ENCODE peak calls at places on chromosome 9, in six cellular contexts. One of them, this sample, is unnamed.

GRCh38 chr9:134288731-134289130 is 37.5 kb upstream of the RXRA start:
- DNase-seq in lower lobe of right lung: peak
- DNase-seq in SJCRH30: no peak
- DNase-seq in thyroid gland: no peak
- DNase-seq in hepatocyte: no peak
- DNase-seq in left ventricle myocardium inferior: peak
- DNase-seq in this sample: no peak

GRCh38 chr9:92947268-92948031 is at the start of gene FGD3:
- DNase-seq in lower lobe of right lung: no peak
- DNase-seq in SJCRH30: peak
- DNase-seq in thyroid gland: peak
- DNase-seq in hepatocyte: peak
- DNase-seq in left ventricle myocardium inferior: no peak
- DNase-seq in this sample: peak

GRCh38 chr9:77604316-77604715 is 43.8 kb downstream of the GNA14 start:
- DNase-seq in lower lobe of right lung: no peak
- DNase-seq in SJCRH30: no peak
- DNase-seq in thyroid gland: no peak
- DNase-seq in hepatocyte: peak
- DNase-seq in left ventricle myocardium inferior: no peak
- DNase-seq in this sample: no peak

GRCh38 chr9:73215249-73215648 is 63.6 kb downstream of the ANXA1 start:
- DNase-seq in lower lobe of right lung: no peak
- DNase-seq in SJCRH30: no peak
- DNase-seq in thyroid gland: no peak
- DNase-seq in hepatocyte: no peak
- DNase-seq in left ventricle myocardium inferior: no peak
- DNase-seq in this sample: no peak

GRCh38 chr9:87389936-87390335 is 107.7 kb upstream of the DAPK1 start:
- DNase-seq in lower lobe of right lung: no peak
- DNase-seq in SJCRH30: no peak
- DNase-seq in thyroid gland: no peak
- DNase-seq in hepatocyte: no peak
- DNase-seq in left ventricle myocardium inferior: no peak
- DNase-seq in this sample: no peak

GRCh38 chr9:114181583-114182409 is 26.5 kb downstream of the COL27A1 start:
- DNase-seq in lower lobe of right lung: peak
- DNase-seq in SJCRH30: no peak
- DNase-seq in thyroid gland: no peak
- DNase-seq in hepatocyte: no peak
- DNase-seq in left ventricle myocardium inferior: no peak
- DNase-seq in this sample: no peak

GRCh38 chr9:37480759-37481158 is 5.0 kb upstream of the POLR1E start:
- DNase-seq in lower lobe of right lung: no peak
- DNase-seq in SJCRH30: no peak
- DNase-seq in thyroid gland: no peak
- DNase-seq in hepatocyte: no peak
- DNase-seq in left ventricle myocardium inferior: no peak
- DNase-seq in this sample: no peak

GRCh38 chr9:90956026-90956810 is 154.6 kb downstream of the SYK start:
- DNase-seq in lower lobe of right lung: no peak
- DNase-seq in SJCRH30: no peak
- DNase-seq in thyroid gland: peak
- DNase-seq in hepatocyte: no peak
- DNase-seq in left ventricle myocardium inferior: no peak
- DNase-seq in this sample: no peak

GRCh38 chr9:134661299-134661698 is 19.7 kb downstream of the COL5A1 start:
- DNase-seq in lower lobe of right lung: no peak
- DNase-seq in SJCRH30: no peak
- DNase-seq in thyroid gland: no peak
- DNase-seq in hepatocyte: no peak
- DNase-seq in left ventricle myocardium inferior: peak
- DNase-seq in this sample: no peak

GRCh38 chr9:133506653-133507038 is 18.1 kb downstream of the MYMK start:
- DNase-seq in lower lobe of right lung: no peak
- DNase-seq in SJCRH30: no peak
- DNase-seq in thyroid gland: peak
- DNase-seq in hepatocyte: no peak
- DNase-seq in left ventricle myocardium inferior: peak
- DNase-seq in this sample: no peak

GRCh38 chr9:121169094-121169601 is 32.5 kb downstream of the RAB14 start:
- DNase-seq in lower lobe of right lung: no peak
- DNase-seq in SJCRH30: peak
- DNase-seq in thyroid gland: peak
- DNase-seq in hepatocyte: no peak
- DNase-seq in left ventricle myocardium inferior: no peak
- DNase-seq in this sample: peak

GRCh38 chr9:91245432-91246313 is 116.0 kb downstream of the AUH start:
- DNase-seq in lower lobe of right lung: no peak
- DNase-seq in SJCRH30: no peak
- DNase-seq in thyroid gland: no peak
- DNase-seq in hepatocyte: no peak
- DNase-seq in left ventricle myocardium inferior: no peak
- DNase-seq in this sample: no peak

GRCh38 chr9:4987996-4988421 is 2.9 kb downstream of the JAK2 start:
- DNase-seq in lower lobe of right lung: no peak
- DNase-seq in SJCRH30: peak
- DNase-seq in thyroid gland: peak
- DNase-seq in hepatocyte: peak
- DNase-seq in left ventricle myocardium inferior: no peak
- DNase-seq in this sample: peak

GRCh38 chr9:98091735-98092632 is 27.0 kb downstream of the TRIM14 start:
- DNase-seq in lower lobe of right lung: no peak
- DNase-seq in SJCRH30: no peak
- DNase-seq in thyroid gland: no peak
- DNase-seq in hepatocyte: peak
- DNase-seq in left ventricle myocardium inferior: no peak
- DNase-seq in this sample: no peak

GRCh38 chr9:35112257-35113020 is 3.2 kb downstream of the ATOSB start:
- DNase-seq in lower lobe of right lung: no peak
- DNase-seq in SJCRH30: no peak
- DNase-seq in thyroid gland: no peak
- DNase-seq in hepatocyte: no peak
- DNase-seq in left ventricle myocardium inferior: no peak
- DNase-seq in this sample: no peak

GRCh38 chr9:31142456-31142855 is 1242.0 kb upstream of the ACO1 start:
- DNase-seq in lower lobe of right lung: no peak
- DNase-seq in SJCRH30: peak
- DNase-seq in thyroid gland: no peak
- DNase-seq in hepatocyte: peak
- DNase-seq in left ventricle myocardium inferior: no peak
- DNase-seq in this sample: no peak

DNA sequence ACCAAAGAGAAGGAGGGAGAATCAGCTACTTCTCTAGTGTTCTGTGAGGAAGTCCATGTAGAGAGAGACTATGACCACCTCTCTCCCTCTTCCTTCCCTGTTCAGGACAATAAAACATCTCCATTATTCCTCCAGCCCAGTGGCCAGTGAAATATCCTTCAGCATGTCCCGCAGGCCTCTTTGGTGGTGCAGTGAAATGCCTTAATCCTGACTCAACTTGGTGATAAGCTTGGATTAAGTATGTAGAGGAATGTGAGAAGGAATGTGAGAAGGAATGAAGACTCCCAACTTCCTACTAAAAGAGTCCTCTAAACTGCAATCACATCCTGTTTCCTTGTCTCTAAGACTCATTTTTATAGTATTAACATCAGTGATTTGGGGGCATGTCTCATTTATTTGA is 167.3 kb downstream of the TRPM3 start:
- DNase-seq in lower lobe of right lung: no peak
- DNase-seq in SJCRH30: peak
- DNase-seq in thyroid gland: no peak
- DNase-seq in hepatocyte: peak
- DNase-seq in left ventricle myocardium inferior: no peak
- DNase-seq in this sample: no peak
- H3K4me3 ChIP-seq in lower lobe of right lung: no peak
- H3K4me3 ChIP-seq in SJCRH30: no peak
- H3K4me3 ChIP-seq in thyroid gland: no peak
- H3K4me3 ChIP-seq in hepatocyte: no peak
- H3K4me3 ChIP-seq in left ventricle myocardium inferior: no peak
- H3K4me3 ChIP-seq in this sample: no peak

GRCh38 chr9:89428222-89428761 is 69.6 kb downstream of the SEMA4D start:
- DNase-seq in lower lobe of right lung: no peak
- DNase-seq in SJCRH30: no peak
- DNase-seq in thyroid gland: no peak
- DNase-seq in hepatocyte: no peak
- DNase-seq in left ventricle myocardium inferior: no peak
- DNase-seq in this sample: no peak

GRCh38 chr9:89425921-89426388 is 72.0 kb downstream of the SEMA4D start:
- DNase-seq in lower lobe of right lung: peak
- DNase-seq in SJCRH30: no peak
- DNase-seq in thyroid gland: no peak
- DNase-seq in hepatocyte: no peak
- DNase-seq in left ventricle myocardium inferior: no peak
- DNase-seq in this sample: no peak

GRCh38 chr9:89427621-89428221 is 70.2 kb downstream of the SEMA4D start:
- DNase-seq in lower lobe of right lung: no peak
- DNase-seq in SJCRH30: no peak
- DNase-seq in thyroid gland: no peak
- DNase-seq in hepatocyte: no peak
- DNase-seq in left ventricle myocardium inferior: no peak
- DNase-seq in this sample: no peak

GRCh38 chr9:89425024-89425805 is 72.7 kb downstream of the SEMA4D start:
- DNase-seq in lower lobe of right lung: no peak
- DNase-seq in SJCRH30: no peak
- DNase-seq in thyroid gland: no peak
- DNase-seq in hepatocyte: no peak
- DNase-seq in left ventricle myocardium inferior: no peak
- DNase-seq in this sample: no peak

GRCh38 chr9:89426389-89426961 is 71.4 kb downstream of the SEMA4D start:
- DNase-seq in lower lobe of right lung: peak
- DNase-seq in SJCRH30: no peak
- DNase-seq in thyroid gland: no peak
- DNase-seq in hepatocyte: no peak
- DNase-seq in left ventricle myocardium inferior: no peak
- DNase-seq in this sample: no peak
- H3K4me3 ChIP-seq in lower lobe of right lung: no peak
- H3K4me3 ChIP-seq in SJCRH30: no peak
- H3K4me3 ChIP-seq in thyroid gland: no peak
- H3K4me3 ChIP-seq in hepatocyte: no peak
- H3K4me3 ChIP-seq in left ventricle myocardium inferior: no peak
- H3K4me3 ChIP-seq in this sample: no peak

DNA sequence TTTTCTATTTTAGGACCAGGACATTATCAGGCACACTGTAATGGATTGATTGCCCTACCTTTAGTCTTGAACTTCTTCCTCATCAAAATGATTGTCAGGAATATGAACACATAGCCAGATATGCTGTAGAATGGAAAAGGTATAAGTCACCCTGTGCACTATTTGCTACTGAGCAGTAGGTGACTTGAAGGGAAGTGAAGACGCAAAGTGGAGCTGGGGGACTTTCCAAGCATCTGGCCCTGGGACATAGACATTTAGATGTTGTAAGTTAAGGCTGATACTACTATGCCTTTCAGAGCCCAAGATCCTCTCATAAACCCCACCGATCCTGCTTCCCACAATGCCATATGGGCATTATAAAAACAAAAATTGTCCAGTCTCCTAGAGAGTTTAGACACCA is 174.5 kb downstream of the DOCK8 start:
- DNase-seq in lower lobe of right lung: no peak
- DNase-seq in SJCRH30: no peak
- DNase-seq in thyroid gland: no peak
- DNase-seq in hepatocyte: no peak
- DNase-seq in left ventricle myocardium inferior: no peak
- DNase-seq in this sample: no peak
- H3K4me3 ChIP-seq in lower lobe of right lung: no peak
- H3K4me3 ChIP-seq in SJCRH30: no peak
- H3K4me3 ChIP-seq in thyroid gland: no peak
- H3K4me3 ChIP-seq in hepatocyte: no peak
- H3K4me3 ChIP-seq in left ventricle myocardium inferior: no peak
- H3K4me3 ChIP-seq in this sample: no peak

GRCh38 chr9:89635816-89636215 is 31.0 kb downstream of the GADD45G start:
- DNase-seq in lower lobe of right lung: no peak
- DNase-seq in SJCRH30: peak
- DNase-seq in thyroid gland: no peak
- DNase-seq in hepatocyte: no peak
- DNase-seq in left ventricle myocardium inferior: no peak
- DNase-seq in this sample: no peak

GRCh38 chr9:89633920-89634319 is 29.1 kb downstream of the GADD45G start:
- DNase-seq in lower lobe of right lung: no peak
- DNase-seq in SJCRH30: no peak
- DNase-seq in thyroid gland: no peak
- DNase-seq in hepatocyte: no peak
- DNase-seq in left ventricle myocardium inferior: no peak
- DNase-seq in this sample: no peak

GRCh38 chr9:89633404-89633803 is 28.6 kb downstream of the GADD45G start:
- DNase-seq in lower lobe of right lung: no peak
- DNase-seq in SJCRH30: no peak
- DNase-seq in thyroid gland: no peak
- DNase-seq in hepatocyte: no peak
- DNase-seq in left ventricle myocardium inferior: no peak
- DNase-seq in this sample: no peak

GRCh38 chr9:89637787-89638186 is 33.0 kb downstream of the GADD45G start:
- DNase-seq in lower lobe of right lung: no peak
- DNase-seq in SJCRH30: no peak
- DNase-seq in thyroid gland: no peak
- DNase-seq in hepatocyte: no peak
- DNase-seq in left ventricle myocardium inferior: no peak
- DNase-seq in this sample: no peak

DNA sequence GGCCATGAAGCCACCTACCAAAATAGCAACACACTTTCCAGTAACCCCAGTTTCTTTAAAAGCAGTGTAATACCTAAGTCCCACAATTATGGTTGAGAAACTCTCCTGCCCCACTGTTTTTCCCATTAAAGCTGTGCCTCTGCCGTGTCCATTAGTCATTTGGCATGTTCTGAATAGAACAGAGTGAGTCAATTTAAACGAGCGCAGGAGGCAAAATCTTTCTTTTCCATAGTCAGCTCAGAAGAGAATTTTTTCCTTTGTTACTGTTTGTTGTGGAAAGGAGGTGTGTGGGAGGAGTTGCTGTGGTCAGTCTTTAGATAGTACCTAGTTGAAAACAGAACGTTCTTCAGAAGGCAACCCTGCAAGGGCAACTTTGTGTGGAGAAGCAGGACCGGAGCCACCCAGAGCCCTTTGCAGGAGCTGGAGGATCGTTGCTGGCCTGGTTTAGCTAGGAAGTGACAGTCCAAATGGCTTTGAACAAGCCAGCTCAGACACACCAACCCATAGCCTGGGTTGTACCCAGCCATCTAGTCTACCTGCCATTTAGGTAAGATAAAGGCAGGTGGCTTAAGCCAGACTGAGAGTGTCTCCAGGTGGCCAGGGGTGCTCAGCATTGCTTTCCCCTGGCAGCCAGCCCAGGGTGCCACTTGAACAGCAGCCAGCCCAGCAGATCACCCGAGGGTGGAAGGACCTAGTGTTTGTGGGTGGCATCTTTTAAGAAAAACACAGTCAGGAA is 30.4 kb downstream of the GADD45G start:
- DNase-seq in lower lobe of right lung: peak
- DNase-seq in SJCRH30: no peak
- DNase-seq in thyroid gland: peak
- DNase-seq in hepatocyte: no peak
- DNase-seq in left ventricle myocardium inferior: no peak
- DNase-seq in this sample: no peak
- H3K4me3 ChIP-seq in lower lobe of right lung: no peak
- H3K4me3 ChIP-seq in SJCRH30: no peak
- H3K4me3 ChIP-seq in thyroid gland: no peak
- H3K4me3 ChIP-seq in hepatocyte: no peak
- H3K4me3 ChIP-seq in left ventricle myocardium inferior: no peak
- H3K4me3 ChIP-seq in this sample: no peak

This sample was measured in BE2C.